ENCODE peak calls at places on chromosomes 12 and 14, in eight cellular contexts. L is cardiac muscle cell; K is left ventricle myocardium inferior; Z is kidney glomerular epithelial cell; R is lung; Y is endothelial cell; B is stimulated activated CD4-positive, alpha-beta T cell treated with anti-CD3 and anti-CD28 coated beads, Interleukin-1b, Interleukin-23, amount 100 ng/mL, for 1 hour; V is NAMALWA. G is an unnamed sample.

GRCh38 chr12:25806271-25806670 is 152.2 kb upstream of the RASSF8 start:
- DNase-seq in B (no peak), R (no peak), V (no peak), K (no peak), Y (no peak), L (no peak), Z (no peak), G (no peak)

GRCh38 chr12:54371328-54372112 is 7.2 kb upstream of the GPR84 start:
- DNase-seq in R (no peak), B (no peak), V (no peak), Z (no peak), Y (no peak), L (no peak), K (peak; percentile 79), G (peak; percentile 73)

GRCh38 chr12:5390174-5390799 is 41.6 kb upstream of the NTF3 start:
- DNase-seq in L (no peak), B (no peak), Y (no peak), Z (no peak), R (no peak), V (no peak), K (no peak), G (no peak)

GRCh38 chr12:98998697-98999299 is 353.7 kb downstream of the APAF1 start:
- DNase-seq in B (no peak), Z (peak; percentile 17), V (peak; percentile 61), R (no peak), K (no peak), Y (no peak), L (peak; percentile 59), G (no peak)

GRCh38 chr12:42960087-42960527 is 370.6 kb upstream of the PRICKLE1 start:
- DNase-seq in Y (no peak), R (no peak), K (no peak), Z (peak; percentile 96), B (no peak), L (no peak), V (no peak), G (no peak)

GRCh38 chr12:106753526-106753925 is 21.0 kb upstream of the RIC8B start:
- DNase-seq in B (no peak), K (no peak), Y (no peak), L (no peak), V (peak; percentile 55), R (no peak), Z (no peak), G (no peak)

GRCh38 chr12:40648519-40648918 is 43.7 kb upstream of the CNTN1 start:
- DNase-seq in K (no peak), Z (no peak), B (no peak), Y (no peak), V (no peak), R (no peak), L (no peak), G (no peak)

GRCh38 chr14:25050494-25051170 is 685 bp upstream of the STXBP6 start:
- DNase-seq in Z (peak; percentile 13), V (no peak), K (no peak), Y (no peak), B (no peak), R (no peak), L (peak; percentile 23), G (no peak)

GRCh38 chr12:12721251-12721689 is 4.1 kb downstream of the CDKN1B start:
- DNase-seq in L (no peak), K (no peak), B (no peak), R (no peak), V (no peak), Z (no peak), Y (no peak), G (no peak)

GRCh38 chr12:25436206-25436912 is 116.7 kb downstream of the LMNTD1 start:
- DNase-seq in Y (peak; percentile 46), L (peak; percentile 68), V (peak; percentile 86), Z (peak; percentile 71), B (no peak), R (no peak), K (no peak), G (peak; percentile 31)

GRCh38 chr12:14418526-14418925 is 53.0 kb downstream of the ATF7IP start:
- DNase-seq in R (no peak), B (no peak), V (no peak), Y (no peak), L (no peak), K (no peak), Z (peak; percentile 64), G (no peak)

GRCh38 chr12:31362115-31362758 is 36.3 kb upstream of the SINHCAF start:
- DNase-seq in Y (no peak), V (peak; percentile 11), R (no peak), L (peak; percentile 25), Z (no peak), K (no peak), B (no peak), G (no peak)

GRCh38 chr12:28770329-28770728 is 378.7 kb upstream of the FAR2 start:
- DNase-seq in R (no peak), Y (peak; percentile 6), B (no peak), V (no peak), Z (no peak), L (no peak), K (peak; percentile 21), G (no peak)

GRCh38 chr12:56081393-56082347 is 1.7 kb downstream of the ERBB3 start:
- DNase-seq in R (no peak), L (peak; percentile 25), Y (no peak), K (no peak), Z (no peak), V (no peak), B (no peak), G (no peak)

GRCh38 chr12:67442347-67442841 is 173.2 kb downstream of the CAND1 start:
- DNase-seq in B (no peak), Y (no peak), L (no peak), R (no peak), Z (peak; percentile 44), V (no peak), K (peak; percentile 21), G (no peak)

GRCh38 chr12:51812871-51813270 is 35.6 kb downstream of the FIGNL2 start:
- DNase-seq in Y (no peak), Z (no peak), R (no peak), K (no peak), V (no peak), L (no peak), B (no peak), G (no peak)

GRCh38 chr12:119988788-119989618 is at the start of gene BICDL1:
- DNase-seq in L (peak; percentile 85), V (peak; percentile 98), B (peak; percentile 98), Z (peak; percentile 83), K (peak; percentile 23), R (peak; percentile 88), Y (peak; percentile 55), G (peak; percentile 13)

GRCh38 chr14:64422753-64423152 is 34.6 kb downstream of the MTHFD1 start:
- DNase-seq in R (no peak), K (no peak), L (no peak), V (no peak), B (no peak), Y (no peak), Z (no peak), G (no peak)

GRCh38 chr12:128606040-128606439 is 217.7 kb downstream of the SLC15A4 start:
- DNase-seq in B (no peak), R (no peak), K (no peak), Y (no peak), L (no peak), V (no peak), Z (no peak), G (no peak)

GRCh38 chr12:99911967-99912366 is 72.8 kb downstream of the ANKS1B start:
- DNase-seq in B (no peak), Z (peak; percentile 48), Y (no peak), V (no peak), R (no peak), K (no peak), L (no peak), G (no peak)

GRCh38 chr12:109816870-109817269 is 16.3 kb downstream of the TRPV4 start:
- DNase-seq in K (no peak), V (no peak), Z (no peak), R (no peak), B (no peak), Y (no peak), L (no peak), G (no peak)

GRCh38 chr12:58455146-58455545 is 465.2 kb downstream of the LRIG3 start:
- DNase-seq in K (no peak), V (no peak), Y (no peak), L (no peak), R (no peak), B (no peak), Z (no peak), G (no peak)

GRCh38 chr12:121278450-121279375 is 17.8 kb downstream of the CAMKK2 start:
- DNase-seq in K (peak; percentile 46), R (peak; percentile 54), V (no peak), B (no peak), Y (no peak), Z (peak; percentile 37), L (no peak), G (no peak)

GRCh38 chr14:95268350-95268749 is 51.4 kb downstream of the CLMN start:
- DNase-seq in R (no peak), L (no peak), Z (no peak), Y (no peak), V (no peak), K (no peak), B (no peak), G (no peak)

GRCh38 chr14:68657300-68658028 is 135.4 kb downstream of the ZFP36L1 start:
- DNase-seq in L (no peak), Z (no peak), V (no peak), B (no peak), K (no peak), Y (no peak), R (no peak), G (no peak)

GRCh38 chr14:60510976-60511599 is 2.1 kb downstream of the SIX6 start:
- DNase-seq in R (no peak), Z (no peak), V (no peak), B (no peak), Y (no peak), L (no peak), K (no peak), G (no peak)

GRCh38 chr12:10615532-10615931 is 2.1 kb upstream of the MAGOHB start:
- DNase-seq in R (no peak), V (peak; percentile 11), Z (no peak), Y (no peak), L (no peak), K (no peak), B (no peak), G (no peak)

GRCh38 chr14:69093551-69094421 is 59.1 kb downstream of the DCAF5 start:
- DNase-seq in L (peak; percentile 20), R (no peak), Z (peak; percentile 6), K (no peak), V (no peak), Y (peak; percentile 8), B (no peak), G (no peak)

GRCh38 chr14:88804035-88804434 is 11.3 kb upstream of the EML5 start:
- DNase-seq in L (no peak), Y (no peak), K (no peak), B (no peak), V (no peak), Z (no peak), R (no peak), G (no peak)

GRCh38 chr14:58805605-58806358 is 168.0 kb downstream of the DACT1 start:
- DNase-seq in R (no peak), B (no peak), K (no peak), Z (no peak), V (no peak), L (no peak), Y (no peak), G (no peak)